ENCODE peak calls at places on chromosomes 4 and X, in four cellular contexts. Z is effector memory CD4-positive, alpha-beta T cell; W is activated CD4-positive, CD25-positive, alpha-beta regulatory T cell; J is nucleus accumbens. U is an unnamed sample.

GRCh38 chr4:16360694-16361262 is 134.5 kb upstream of the TAPT1 start:
- DNase-seq in J (no peak), Z (no peak), W (no peak), U (no peak)

GRCh38 chrX:107673933-107674479 is 45.7 kb downstream of the PRPS1 start:
- DNase-seq in J (no peak), W (peak), Z (peak), U (no peak)

GRCh38 chr4:56434599-56435000 is 815 bp downstream of the PPAT start:
- DNase-seq in Z (no peak), J (no peak), W (no peak), U (peak)

GRCh38 chrX:15497865-15498264 is 2.7 kb upstream of the BMX start:
- DNase-seq in J (no peak), W (no peak), Z (peak), U (peak)

GRCh38 chrX:132584936-132585335 is 96.1 kb upstream of the MBNL3 start:
- DNase-seq in W (no peak), Z (no peak), J (no peak), U (no peak)

GRCh38 chr4:163378661-163379060 is 35.0 kb downstream of the NPY5R start:
- DNase-seq in Z (no peak), W (no peak), J (no peak), U (no peak)

GRCh38 chrX:67781132-67781531 is 237.3 kb downstream of the AR start:
- DNase-seq in W (no peak), Z (no peak), J (no peak), U (no peak)

GRCh38 chrX:24204331-24204730 is 54.8 kb downstream of the ZFX start:
- DNase-seq in J (no peak), Z (no peak), W (no peak), U (no peak)

GRCh38 chr4:141304346-141304745 is 83.7 kb downstream of the ZNF330 start:
- DNase-seq in Z (no peak), J (no peak), W (no peak), U (no peak)

GRCh38 chrX:15359701-15360100 is 24.4 kb upstream of the PIGA start:
- DNase-seq in Z (no peak), J (no peak), W (no peak), U (no peak)

GRCh38 chr4:173572493-173573129 is 42.6 kb upstream of the HAND2 start:
- DNase-seq in J (no peak), W (no peak), Z (no peak), U (no peak)

GRCh38 chrX:112834016-112834855 is 6.4 kb downstream of the AMOT start:
- DNase-seq in Z (no peak), W (no peak), J (no peak), U (no peak)

GRCh38 chrX:97787849-97788248 is 904.1 kb downstream of the RPA4 start:
- DNase-seq in J (no peak), W (no peak), Z (no peak), U (no peak)

GRCh38 chrX:69503835-69504625 is at the start of gene NALF2:
- DNase-seq in Z (no peak), J (peak), W (no peak), U (peak)

GRCh38 chrX:13340182-13340791 is 20.4 kb upstream of the ATXN3L start:
- DNase-seq in J (no peak), W (no peak), Z (no peak), U (no peak)

GRCh38 chr4:29278580-29278979 is 1441.6 kb upstream of the PCDH7 start:
- DNase-seq in J (no peak), W (no peak), Z (no peak), U (no peak)

GRCh38 chr4:72194453-72194852 is 162.7 kb downstream of the NPFFR2 start:
- DNase-seq in W (no peak), J (no peak), Z (no peak), U (no peak)

GRCh38 chrX:68724531-68725020 is 77.1 kb downstream of the STARD8 start:
- DNase-seq in J (no peak), Z (no peak), W (no peak), U (no peak)

GRCh38 chr4:67522851-67523671 is 22.2 kb downstream of the CENPC start:
- DNase-seq in J (no peak), Z (no peak), W (no peak), U (no peak)

GRCh38 chr4:25970241-25970675 is 56.2 kb downstream of the SMIM20 start:
- DNase-seq in W (no peak), Z (no peak), J (no peak), U (no peak)

GRCh38 chr4:3301450-3302163 is 8.8 kb downstream of the RGS12 start:
- DNase-seq in J (no peak), W (no peak), Z (no peak), U (no peak)

GRCh38 chr4:7539659-7540058 is 104.9 kb upstream of the PSAPL1 start:
- DNase-seq in Z (peak), J (no peak), W (peak), U (no peak)

GRCh38 chrX:130485870-130486269 is 84.1 kb downstream of the RBMX2 start:
- DNase-seq in Z (no peak), W (no peak), J (no peak), U (no peak)

GRCh38 chr4:54274786-54275503 is 45.9 kb downstream of the PDGFRA start:
- DNase-seq in J (no peak), W (no peak), Z (no peak), U (no peak)

GRCh38 chrX:134173541-134174272 is 63.3 kb upstream of the CCDC160 start:
- DNase-seq in W (no peak), Z (no peak), J (no peak), U (no peak)